ENCODE peak calls at places on chromosomes 2 and 18, in eight cellular contexts. O is lower leg skin, X is breast epithelium, Y is fibroblast of lung, J is Calu3, C is tibial nerve, B is Peyer's patch, G is heart left ventricle. K is an unnamed sample.
A peak's percentile ranks its signal among the peaks of the same experiment; 100 is the strongest.

GRCh38 chr2:222431859-222432258 is 7.5 kb downstream of the SGPP2 start:
- DNase-seq in O (no peak), X (no peak), Y (no peak), J (no peak), C (no peak), B (no peak), G (no peak), K (no peak)

GRCh38 chr18:23872701-23873550 is 141.6 kb upstream of the TTC39C start:
- DNase-seq in O (no peak), X (peak; percentile 84), Y (no peak), J (peak; percentile 92), C (no peak), B (no peak), G (no peak), K (no peak)

GRCh38 chr2:44268259-44268649 is 7.0 kb upstream of the SLC3A1 start:
- DNase-seq in O (no peak), X (no peak), Y (peak; percentile 47), J (peak; percentile 32), C (no peak), B (no peak), G (no peak), K (peak; percentile 60)

GRCh38 chr2:48400553-48401179 is 129.3 kb upstream of the STON1 start:
- DNase-seq in O (no peak), X (no peak), Y (no peak), J (no peak), C (no peak), B (no peak), G (no peak), K (no peak)

GRCh38 chr2:108575132-108575966 is 41.1 kb downstream of the LIMS1 start:
- DNase-seq in O (no peak), X (no peak), Y (peak; percentile 90), J (no peak), C (no peak), B (no peak), G (no peak), K (peak; percentile 86)

GRCh38 chr2:217710218-217710565 is 292.6 kb downstream of the TNS1 start:
- DNase-seq in O (no peak), X (no peak), Y (no peak), J (no peak), C (no peak), B (no peak), G (no peak), K (no peak)

GRCh38 chr2:148526509-148527346 is 117.8 kb upstream of the EPC2 start:
- DNase-seq in O (peak; percentile 67), X (no peak), Y (no peak), J (no peak), C (no peak), B (no peak), G (no peak), K (no peak)

GRCh38 chr18:10113156-10114022 is 199.6 kb downstream of the VAPA start:
- DNase-seq in O (no peak), X (no peak), Y (peak; percentile 59), J (no peak), C (no peak), B (no peak), G (no peak), K (no peak)

GRCh38 chr2:45786831-45787357 is 135.4 kb downstream of the PRKCE start:
- DNase-seq in O (no peak), X (no peak), Y (no peak), J (no peak), C (no peak), B (no peak), G (no peak), K (no peak)

GRCh38 chr2:152320166-152320565 is 14.8 kb upstream of the FMNL2 start:
- DNase-seq in O (no peak), X (no peak), Y (peak; percentile 9), J (no peak), C (no peak), B (no peak), G (no peak), K (no peak)

GRCh38 chr2:112474844-112475486 is 7.0 kb upstream of the TTL start:
- DNase-seq in O (no peak), X (no peak), Y (no peak), J (no peak), C (no peak), B (no peak), G (no peak), K (peak; percentile 48)

GRCh38 chr2:224934542-224935188 is 107.6 kb downstream of the DOCK10 start:
- DNase-seq in O (no peak), X (no peak), Y (peak; percentile 64), J (no peak), C (no peak), B (no peak), G (no peak), K (no peak)

GRCh38 chr2:216260629-216261028 is 111.7 kb downstream of the MARCHF4 start:
- DNase-seq in O (no peak), X (no peak), Y (no peak), J (no peak), C (no peak), B (no peak), G (no peak), K (no peak)

GRCh38 chr2:25988134-25988533 is 5.8 kb upstream of the KIF3C start:
- DNase-seq in O (no peak), X (no peak), Y (no peak), J (no peak), C (no peak), B (no peak), G (no peak), K (no peak)

GRCh38 chr2:156319811-156320490 is 12.6 kb downstream of the NR4A2 start:
- DNase-seq in O (peak; percentile 88), X (no peak), Y (no peak), J (no peak), C (no peak), B (no peak), G (peak; percentile 77), K (no peak)

GRCh38 chr2:167761465-167762136 is 485.8 kb downstream of the STK39 start:
- DNase-seq in O (no peak), X (no peak), Y (no peak), J (no peak), C (no peak), B (no peak), G (no peak), K (no peak)

GRCh38 chr2:66539452-66539851 is 104.5 kb downstream of the MEIS1 start:
- DNase-seq in O (no peak), X (no peak), Y (peak; percentile 82), J (no peak), C (no peak), B (no peak), G (no peak), K (peak; percentile 82)

GRCh38 chr2:113203217-113203530 is 29.4 kb downstream of the PSD4 start:
- DNase-seq in O (no peak), X (no peak), Y (no peak), J (no peak), C (no peak), B (no peak), G (no peak), K (peak; percentile 59)

GRCh38 chr2:183185534-183185933 is 61.3 kb downstream of the NUP35 start:
- DNase-seq in O (no peak), X (no peak), Y (no peak), J (no peak), C (no peak), B (no peak), G (no peak), K (no peak)

GRCh38 chr2:179302149-179302548 is 37.5 kb upstream of the SESTD1 start:
- DNase-seq in O (no peak), X (no peak), Y (no peak), J (no peak), C (no peak), B (no peak), G (no peak), K (no peak)

GRCh38 chr2:146754606-146755005 is 1090.2 kb upstream of the ACVR2A start:
- DNase-seq in O (no peak), X (no peak), Y (no peak), J (no peak), C (no peak), B (no peak), G (no peak), K (no peak)
- TF ChIP-seq CTCF in O (no peak), X (no peak), Y (no peak), J (no peak), C (no peak), B (no peak), G (no peak), K (no peak)

GRCh38 chr18:42730272-42730671 is 385.2 kb downstream of the RIT2 start:
- DNase-seq in O (no peak), X (no peak), Y (no peak), J (no peak), C (no peak), B (no peak), G (no peak), K (no peak)
- TF ChIP-seq CTCF in O (no peak), X (no peak), Y (peak; percentile 8), J (no peak), C (no peak), B (no peak), G (no peak), K (no peak)

GRCh38 chr2:232649033-232649432 is 15.6 kb downstream of the EFHD1 start:
- DNase-seq in O (no peak), X (no peak), Y (no peak), J (no peak), C (no peak), B (no peak), G (no peak), K (no peak)
- TF ChIP-seq CTCF in O (no peak), X (no peak), Y (no peak), J (no peak), C (no peak), B (no peak), G (no peak), K (no peak)

GRCh38 chr18:32550958-32551357 is 80.3 kb upstream of the GAREM1 start:
- DNase-seq in O (no peak), X (no peak), Y (no peak), J (no peak), C (no peak), B (no peak), G (no peak), K (no peak)
- TF ChIP-seq CTCF in O (no peak), X (no peak), Y (no peak), J (peak; percentile 16), C (no peak), B (no peak), G (no peak), K (no peak)

GRCh38 chr2:47315490-47315889 is 87.5 kb upstream of the MSH2 start:
- DNase-seq in O (no peak), X (no peak), Y (no peak), J (no peak), C (no peak), B (no peak), G (no peak), K (no peak)

GRCh38 chr2:47313141-47313691 is 89.7 kb upstream of the MSH2 start:
- DNase-seq in O (no peak), X (no peak), Y (no peak), J (peak; percentile 73), C (no peak), B (no peak), G (no peak), K (no peak)

GRCh38 chr2:47311764-47312503 is 91.0 kb upstream of the MSH2 start:
- DNase-seq in O (no peak), X (no peak), Y (no peak), J (no peak), C (no peak), B (no peak), G (no peak), K (no peak)

GRCh38 chr2:47312504-47312875 is 90.5 kb upstream of the MSH2 start:
- DNase-seq in O (no peak), X (no peak), Y (no peak), J (no peak), C (no peak), B (no peak), G (no peak), K (no peak)

GRCh38 chr2:47313728-47314127 is 89.2 kb upstream of the MSH2 start:
- DNase-seq in O (no peak), X (no peak), Y (no peak), J (no peak), C (no peak), B (no peak), G (no peak), K (no peak)
- TF ChIP-seq CTCF in O (no peak), X (no peak), Y (no peak), J (no peak), C (no peak), B (no peak), G (no peak), K (no peak)